ENCODE peak calls at places on chromosomes 16 and 17, in six cellular contexts. F is upper lobe of right lung, J is tibial artery, Q is IMR-90, P is colonic mucosa, N is heart left ventricle. L is an unnamed sample. For H3K4me1, the result is how much of the 10 kb centered on the place peaks cover.

GRCh38 chr16:24164402-24164801 is 91.7 kb upstream of the CACNG3 start:
- DNase-seq in N (no peak), F (no peak), Q (no peak), P (no peak), J (no peak), L (no peak)

GRCh38 chr17:66978514-66979061 is 14.1 kb downstream of the CACNG4 start:
- DNase-seq in Q (no peak), F (no peak), P (no peak), J (no peak), N (peak), L (no peak)

GRCh38 chr16:70396209-70396904 is 42.5 kb downstream of the ST3GAL2 start:
- DNase-seq in Q (peak), F (no peak), J (no peak), P (peak), N (no peak), L (no peak)

GRCh38 chr17:53217311-53217710 is 605.4 kb upstream of the KIF2B start:
- DNase-seq in Q (no peak), P (no peak), N (no peak), F (no peak), J (no peak), L (no peak)

GRCh38 chr16:13021996-13022395 is 120.6 kb downstream of the SHISA9 start:
- DNase-seq in P (no peak), Q (no peak), N (no peak), F (no peak), J (no peak), L (no peak)

GRCh38 chr17:10750210-10750609 is 20.4 kb upstream of the TMEM220 start:
- DNase-seq in Q (no peak), P (no peak), N (no peak), J (no peak), F (no peak), L (no peak)

GRCh38 chr16:66604376-66605176 is at the start of gene CMTM3:
- DNase-seq in Q (peak), J (peak), N (peak), F (peak), P (peak), L (peak)

GRCh38 chr17:77995146-77995852 is 36.8 kb downstream of the TNRC6C start:
- DNase-seq in F (no peak), J (no peak), Q (no peak), N (peak), P (no peak), L (no peak)

GRCh38 chr16:82061861-82062525 is 26.9 kb downstream of the HSD17B2 start:
- DNase-seq in F (no peak), N (no peak), Q (peak), J (no peak), P (no peak), L (no peak)

GRCh38 chr17:64614266-64615011 is 47.7 kb downstream of the SMURF2 start:
- DNase-seq in F (no peak), P (no peak), N (no peak), J (no peak), Q (no peak), L (no peak)

GRCh38 chr17:47700471-47701449 is 6.8 kb downstream of the TBKBP1 start:
- DNase-seq in Q (no peak), J (no peak), P (no peak), N (no peak), F (peak), L (peak)

GRCh38 chr16:26665166-26665939 is 401.4 kb upstream of the C16orf82 start:
- DNase-seq in P (no peak), J (no peak), N (no peak), Q (no peak), F (no peak), L (no peak)

GRCh38 chr17:39813631-39814030 is 50.5 kb downstream of the IKZF3 start:
- DNase-seq in J (no peak), Q (no peak), N (no peak), F (no peak), P (no peak), L (peak)

GRCh38 chr16:19389246-19389645 is 28.4 kb upstream of the TMC5 start:
- DNase-seq in N (no peak), Q (no peak), J (no peak), P (peak), F (peak), L (peak)

GRCh38 chr17:28946239-28946638 is 5.1 kb downstream of the PHF12 start:
- DNase-seq in Q (peak), F (no peak), P (no peak), J (no peak), N (no peak), L (no peak)

GRCh38 chr17:7988750-7989178 is 13.7 kb upstream of the GUCY2D start:
- DNase-seq in N (no peak), J (no peak), P (peak), Q (peak), F (no peak), L (no peak)

GRCh38 chr17:74917430-74917829 is 5.6 kb downstream of the USH1G start:
- DNase-seq in J (no peak), P (no peak), Q (no peak), F (no peak), N (no peak), L (no peak)

GRCh38 chr17:45425125-45425983 is 7.3 kb downstream of the ARHGAP27 start:
- DNase-seq in Q (peak), N (peak), F (peak), P (peak), J (no peak), L (peak)

GRCh38 chr17:15260376-15261062 is 4.6 kb downstream of the PMP22 start:
- DNase-seq in Q (peak), N (peak), J (peak), P (peak), F (peak), L (peak)

GRCh38 chr17:80262775-80263244 is 2.2 kb downstream of the RNF213 start:
- DNase-seq in Q (no peak), J (no peak), P (no peak), N (no peak), F (peak), L (no peak)
- H3K4me3 ChIP-seq in Q (no peak), J (peak), P (peak), N (no peak), F (peak), L (peak)

GRCh38 chr17:59626756-59627155 is 7.1 kb downstream of the CLTC start:
- DNase-seq in Q (no peak), F (no peak), N (no peak), J (no peak), P (no peak), L (no peak)
- H3K4me1 ChIP-seq in Q (under half), F (half or more), N (under half), J (half or more), P (under half), L (under half)

DNA sequence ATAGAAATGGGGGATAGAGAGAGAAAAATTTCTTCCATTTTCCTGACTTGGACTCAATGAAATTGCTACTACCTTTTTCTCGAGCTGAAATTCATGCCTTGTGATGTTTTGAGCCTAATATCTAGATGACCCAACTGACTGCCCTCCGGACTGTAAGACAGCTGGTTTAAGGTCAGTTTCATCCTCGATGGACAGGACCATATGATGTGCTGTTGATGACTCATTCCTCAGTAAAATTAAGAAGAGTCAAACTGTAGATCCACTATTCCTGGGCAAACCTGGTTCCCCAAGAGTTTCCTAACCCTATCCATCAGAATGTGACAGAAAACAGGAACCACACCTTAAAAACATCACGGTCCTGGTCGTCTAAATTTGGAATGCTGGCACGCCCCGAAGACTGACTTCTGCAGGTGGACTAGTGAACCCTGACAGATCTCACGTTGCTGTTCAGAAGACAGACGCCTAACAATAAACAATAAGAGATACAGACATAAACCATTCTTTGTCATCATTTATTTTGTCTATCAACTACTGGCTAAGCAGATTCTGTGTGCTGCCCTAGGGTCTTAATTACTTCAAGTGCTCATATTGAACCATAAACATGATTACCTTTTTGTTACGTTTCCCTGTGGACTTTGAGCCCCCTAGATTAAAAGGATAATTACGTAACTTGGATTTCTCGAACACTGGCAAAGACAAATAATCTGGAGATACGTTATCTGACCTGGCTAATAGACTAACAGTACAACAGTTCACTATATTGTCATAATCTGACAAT is 45.1 kb upstream of the NOS2 start:
- DNase-seq in P (peak), J (no peak), N (no peak), F (no peak), Q (no peak), L (no peak)
- H3K4me3 ChIP-seq in P (no peak), J (no peak), N (no peak), F (no peak), Q (no peak), L (no peak)

GRCh38 chr16:80990978-80991377 is 15.7 kb downstream of the CMC2 start:
- DNase-seq in J (no peak), F (no peak), Q (no peak), N (no peak), P (no peak), L (no peak)

GRCh38 chr16:80994451-80994850 is 12.2 kb downstream of the CMC2 start:
- DNase-seq in F (no peak), Q (peak), N (no peak), P (no peak), J (no peak), L (no peak)

GRCh38 chr16:80993293-80993691 is 13.4 kb downstream of the CMC2 start:
- DNase-seq in P (no peak), J (no peak), N (no peak), F (no peak), Q (peak), L (no peak)

GRCh38 chr16:80991792-80992430 is 14.8 kb downstream of the CMC2 start:
- DNase-seq in N (no peak), F (no peak), J (no peak), Q (no peak), P (no peak), L (no peak)

DNA sequence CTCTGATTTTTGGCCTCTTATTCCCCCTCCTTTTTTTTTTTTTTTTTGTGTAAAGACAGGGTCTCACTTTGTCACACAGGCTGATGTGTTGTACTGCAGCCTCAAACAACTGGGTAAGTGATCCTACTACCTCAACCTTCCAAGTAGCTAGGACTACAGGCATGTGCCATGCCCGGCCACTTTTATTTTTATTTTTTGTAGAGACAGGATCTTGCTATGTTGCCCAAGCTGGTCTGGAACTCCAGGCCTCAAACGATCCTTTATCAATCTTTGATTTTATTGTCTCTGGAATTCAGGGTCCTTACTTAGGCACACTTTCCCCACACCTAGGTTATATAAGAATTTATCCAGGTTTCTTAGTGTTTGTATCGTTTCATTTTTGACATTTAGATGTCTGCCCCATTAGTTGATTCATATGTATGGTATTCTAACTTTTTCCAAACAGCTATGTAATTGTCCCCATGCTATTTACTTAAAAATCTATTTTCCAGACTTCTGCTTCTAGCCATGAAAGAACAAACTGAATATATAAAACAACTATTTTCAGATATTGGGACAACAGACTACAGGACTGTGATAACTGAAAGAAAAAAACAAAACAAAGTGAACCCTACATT is 13.9 kb downstream of the CMC2 start:
- DNase-seq in F (no peak), Q (no peak), N (no peak), J (no peak), P (no peak), L (no peak)
- H3K4me1 ChIP-seq in F (under half), Q (under half), N (under half), J (under half), P (under half), L (under half)